ENCODE peak calls at places on chromosomes 2 and 18, in four cellular contexts. Q, T, F and P are unnamed samples.

GRCh38 chr2:160371251-160372009 is 122.2 kb downstream of the RBMS1 start:
- DNase-seq in Q (no peak), F (no peak), T (no peak), P (no peak)

GRCh38 chr18:42706618-42707017 is 408.9 kb downstream of the RIT2 start:
- DNase-seq in T (peak; percentile 26), Q (no peak), F (peak; percentile 38), P (peak; percentile 22)

GRCh38 chr18:22914633-22915032 is 18.5 kb upstream of the RBBP8 start:
- DNase-seq in Q (no peak), T (no peak), F (no peak), P (no peak)

GRCh38 chr2:201633862-201634261 is 9.4 kb downstream of the TMEM237 start:
- DNase-seq in Q (no peak), F (no peak), T (no peak), P (no peak)

GRCh38 chr2:238908960-238909951 is 61.4 kb downstream of the TWIST2 start:
- DNase-seq in T (no peak), F (no peak), Q (no peak), P (no peak)

GRCh38 chr18:57806891-57807280 is 3.8 kb upstream of the ATP8B1 start:
- DNase-seq in Q (peak; percentile 85), F (no peak), T (no peak), P (no peak)

GRCh38 chr2:127107622-127107999 is 657 bp upstream of the BIN1 start:
- DNase-seq in F (no peak), T (no peak), Q (no peak), P (peak; percentile 53)

GRCh38 chr2:12539771-12540170 is 177.0 kb upstream of the TRIB2 start:
- DNase-seq in Q (no peak), T (no peak), F (no peak), P (no peak)

GRCh38 chr18:2978626-2979025 is 34.3 kb downstream of the LPIN2 start:
- DNase-seq in T (no peak), Q (peak; percentile 34), F (no peak), P (no peak)

GRCh38 chr2:65300134-65300771 is 72.6 kb downstream of the ACTR2 start:
- DNase-seq in T (no peak), F (peak; percentile 90), Q (peak; percentile 55), P (peak; percentile 25)

GRCh38 chr2:17148298-17149228 is 369.7 kb downstream of the RAD51AP2 start:
- DNase-seq in Q (no peak), T (peak; percentile 55), F (no peak), P (no peak)

GRCh38 chr2:145569108-145569507 is 1049.2 kb upstream of the ZEB2 start:
- DNase-seq in Q (peak; percentile 69), F (no peak), T (no peak), P (no peak)

GRCh38 chr2:54949431-54949830 is 100.8 kb downstream of the RTN4 start:
- DNase-seq in T (no peak), F (no peak), Q (no peak), P (no peak)

GRCh38 chr2:141331127-141331526 is 799.7 kb downstream of the LRP1B start:
- DNase-seq in Q (peak; percentile 78), F (no peak), T (no peak), P (no peak)

GRCh38 chr18:9193031-9193430 is 56.5 kb downstream of the ANKRD12 start:
- DNase-seq in Q (no peak), F (no peak), T (no peak), P (no peak)

GRCh38 chr2:27262379-27263286 is at the start of gene SLC30A3:
- DNase-seq in Q (no peak), F (peak; percentile 87), T (peak; percentile 46), P (peak; percentile 63)

GRCh38 chr18:8525692-8526091 is 83.5 kb upstream of the RAB12 start:
- DNase-seq in Q (no peak), F (no peak), T (peak; percentile 67), P (no peak)

GRCh38 chr2:196233808-196234501 is 62.6 kb upstream of the STK17B start:
- DNase-seq in Q (no peak), F (no peak), T (no peak), P (no peak)
- H3K27ac ChIP-seq in Q (peak overlapping the region; percentile 50), F (no peak overlapping the region), T (no peak overlapping the region), P (peak overlapping the region; percentile 45)

GRCh38 chr2:101518470-101519172 is 43.7 kb upstream of the RFX8 start:
- DNase-seq in F (peak; percentile 70), Q (peak; percentile 94), T (peak; percentile 56), P (peak; percentile 41)
- H3K9ac ChIP-seq in F (no peak overlapping the region), Q (peak overlapping the region; percentile 94), T (no peak overlapping the region), P (no peak overlapping the region)

GRCh38 chr2:20223345-20224190 is 1.4 kb downstream of the SDC1 start:
- DNase-seq in Q (peak; percentile 54), T (peak; percentile 63), F (peak; percentile 86), P (no peak)
- TF ChIP-seq CTCF in Q (no peak), T (no peak), F (no peak), P (no peak)

GRCh38 chr2:45823723-45824206 is 172.3 kb downstream of the PRKCE start:
- DNase-seq in Q (peak; percentile 12), F (peak; percentile 88), T (no peak), P (no peak)
- H3K27ac ChIP-seq in Q (no peak overlapping the region), F (peak overlapping the region; percentile 10), T (no peak overlapping the region), P (no peak overlapping the region)

GRCh38 chr2:84905181-84906107 is at the start of gene TMSB10:
- DNase-seq in T (peak; percentile 74), F (peak; percentile 97), Q (peak; percentile 87), P (peak; percentile 93)
- H3K9ac ChIP-seq in T (peak within 1 kb of the TSS; percentile 75), F (peak within 1 kb of the TSS; percentile 89), Q (peak within 1 kb of the TSS; percentile 95), P (peak within 1 kb of the TSS; percentile 98)

GRCh38 chr2:96345403-96345802 is 9.8 kb downstream of the NCAPH start:
- DNase-seq in Q (no peak), T (peak; percentile 39), F (no peak), P (no peak)
- TF ChIP-seq CTCF in Q (peak; percentile 40), T (peak; percentile 49), F (no peak), P (no peak)

GRCh38 chr2:154452471-154452870 is 246.0 kb upstream of the KCNJ3 start:
- DNase-seq in T (no peak), Q (no peak), F (no peak), P (no peak)
- H3K27ac ChIP-seq in T (no peak overlapping the region), Q (no peak overlapping the region), F (no peak overlapping the region), P (no peak overlapping the region)

GRCh38 chr2:174023591-174024523 is 58.7 kb upstream of the SP3 start:
- DNase-seq in Q (peak; percentile 91), F (no peak), T (peak; percentile 78), P (no peak)

GRCh38 chr2:174024524-174025270 is 59.5 kb upstream of the SP3 start:
- DNase-seq in Q (peak; percentile 44), F (peak; percentile 92), T (no peak), P (peak; percentile 62)

GRCh38 chr2:174025271-174026121 is 60.3 kb upstream of the SP3 start:
- DNase-seq in F (peak; percentile 94), Q (no peak), T (no peak), P (peak; percentile 62)

GRCh38 chr2:174027956-174028355 is 62.8 kb upstream of the SP3 start:
- DNase-seq in T (no peak), F (no peak), Q (no peak), P (no peak)

DNA sequence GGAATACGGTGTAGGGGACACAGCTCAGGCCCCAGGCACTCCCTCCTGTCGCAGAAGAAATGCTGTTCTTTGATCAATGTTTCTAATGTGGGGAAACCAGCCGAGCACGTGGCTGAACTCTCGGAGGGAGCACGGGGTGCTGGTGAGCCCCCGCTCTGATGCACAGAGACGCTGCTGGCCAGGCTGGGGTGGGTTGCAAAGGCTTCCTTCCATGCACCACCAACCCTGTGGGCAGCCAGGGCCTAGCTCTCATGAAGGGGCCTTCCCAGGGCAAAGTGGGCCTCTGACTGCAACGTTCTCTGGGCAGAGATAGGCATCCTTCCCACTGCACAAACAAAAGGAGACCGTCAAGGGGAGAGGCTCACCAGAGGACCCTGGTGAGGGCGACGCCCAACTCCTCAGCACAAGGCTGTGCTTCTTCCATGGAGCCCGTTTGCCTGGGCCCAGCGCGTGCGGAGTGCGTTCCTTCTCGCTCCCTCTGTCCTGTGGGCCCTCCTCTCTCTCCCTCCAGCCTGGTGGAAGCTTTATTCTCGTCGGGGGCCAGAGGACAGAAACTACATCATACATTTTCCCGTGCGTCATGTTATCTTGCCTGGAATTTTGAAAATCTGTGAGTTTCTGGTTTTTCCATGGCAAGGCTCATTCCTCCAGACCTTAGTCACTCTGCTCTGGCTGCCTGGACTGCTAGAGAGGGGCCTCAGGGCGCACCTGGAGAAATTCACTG is 61.1 kb upstream of the SP3 start:
- DNase-seq in F (no peak), Q (no peak), T (no peak), P (no peak)
- H3K9ac ChIP-seq in F (no peak overlapping the region), Q (no peak overlapping the region), T (no peak overlapping the region), P (no peak overlapping the region)

DNA sequence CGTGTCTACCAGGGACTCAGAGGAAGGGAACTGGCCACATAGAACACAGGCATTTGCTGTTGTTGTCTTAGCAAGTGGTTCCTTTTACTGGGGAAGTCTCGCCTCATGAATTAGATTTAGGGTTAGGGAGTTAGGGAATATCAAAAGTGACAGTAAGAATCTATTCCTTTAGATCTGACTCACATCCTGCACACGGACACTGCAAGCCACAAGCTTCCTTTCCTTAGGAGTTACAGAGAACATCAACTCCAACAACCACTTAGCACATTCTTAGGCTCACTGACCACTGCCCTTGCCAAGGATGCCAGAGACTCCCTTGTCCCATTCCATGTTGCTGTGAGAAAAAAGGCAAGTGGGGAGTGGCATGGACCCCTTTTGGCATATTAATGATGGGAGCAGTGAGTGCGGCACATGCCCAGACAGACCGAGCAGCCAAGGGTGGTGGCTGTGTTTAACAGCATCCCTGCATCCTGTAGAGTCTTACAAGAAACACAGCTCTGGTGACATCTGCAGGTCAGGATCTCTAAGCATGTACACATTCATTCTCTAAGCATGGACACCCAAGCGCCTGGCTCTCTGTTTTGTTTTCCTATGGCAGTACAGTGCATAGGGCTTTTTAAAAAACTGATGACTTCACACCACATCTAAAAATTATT is 745.6 kb upstream of the RAB6C start:
- DNase-seq in F (no peak), T (no peak), Q (no peak), P (no peak)
- TF ChIP-seq CTCF in F (peak; percentile 7), T (peak; percentile 44), Q (no peak), P (no peak)

GRCh38 chr2:218024336-218024735 is 21.5 kb upstream of the TNS1 start:
- DNase-seq in F (peak; percentile 42), T (peak; percentile 16), Q (no peak), P (no peak)

GRCh38 chr2:218021536-218022071 is 18.8 kb upstream of the TNS1 start:
- DNase-seq in F (peak; percentile 63), Q (no peak), T (no peak), P (no peak)

GRCh38 chr2:218023636-218024035 is 20.8 kb upstream of the TNS1 start:
- DNase-seq in F (peak; percentile 40), Q (no peak), T (peak; percentile 11), P (no peak)

GRCh38 chr2:218022131-218022850 is 19.5 kb upstream of the TNS1 start:
- DNase-seq in T (peak; percentile 23), Q (no peak), F (peak; percentile 37), P (no peak)

DNA sequence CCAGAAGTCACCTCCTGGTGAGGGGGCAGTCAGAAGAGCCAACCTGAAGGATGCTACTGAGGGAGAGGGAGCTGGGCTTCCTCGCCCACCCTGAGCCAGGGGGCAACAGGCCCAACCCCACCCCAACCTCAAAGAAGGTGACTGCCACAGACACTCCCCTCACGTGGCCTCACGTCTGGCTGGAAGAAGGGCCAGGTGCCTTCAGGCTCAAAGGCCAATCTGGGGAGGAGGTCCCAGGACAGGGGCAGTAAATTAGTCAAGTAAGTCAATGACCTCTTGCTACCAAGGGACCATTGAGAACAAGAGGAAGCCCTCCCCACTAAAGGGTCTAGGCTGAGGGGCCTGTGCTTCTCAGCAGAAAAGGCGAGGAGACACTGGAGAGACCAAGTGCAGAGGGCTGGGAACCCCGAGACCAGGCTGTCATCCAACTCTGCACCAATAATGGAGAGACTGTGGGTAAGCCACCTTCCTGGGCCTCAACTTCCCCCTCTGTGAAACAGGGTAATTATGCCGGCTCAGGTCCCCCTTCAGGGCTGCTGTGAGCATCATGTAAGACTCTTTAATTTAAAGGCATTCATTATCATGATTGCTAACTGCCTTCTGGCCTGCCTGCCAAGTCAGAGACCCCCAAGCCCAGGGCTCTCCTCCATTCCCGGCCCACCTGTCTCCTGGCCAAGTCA is 20.2 kb upstream of the TNS1 start:
- DNase-seq in T (peak; percentile 18), Q (no peak), F (peak; percentile 39), P (no peak)
- H3K27ac ChIP-seq in T (no peak overlapping the region), Q (no peak overlapping the region), F (no peak overlapping the region), P (no peak overlapping the region)